ENCODE peak calls at places on chromosomes 3 and 15, in seven cellular contexts. G is transverse colon, B is breast epithelium, K is WTC11, A is fibroblast of pulmonary artery, C is choroid plexus epithelial cell, D is tibial artery. T is an unnamed sample.

GRCh38 chr15:98597666-98598065 is 50.7 kb upstream of the IGF1R start:
- DNase-seq in K (no peak), C (no peak), D (no peak), G (no peak), B (peak; percentile 2), A (no peak), T (peak; percentile 24)

GRCh38 chr3:55329849-55330248 is 157.3 kb downstream of the WNT5A start:
- DNase-seq in A (peak; percentile 81), C (peak; percentile 95), B (no peak), D (no peak), K (no peak), G (no peak), T (peak; percentile 82)

GRCh38 chr15:88913017-88913849 is at the start of gene MFGE8:
- DNase-seq in B (peak; percentile 82), D (peak; percentile 92), A (peak; percentile 68), G (peak; percentile 69), K (peak; percentile 92), C (peak; percentile 74), T (peak; percentile 80)

GRCh38 chr3:33146791-33147445 is 33.1 kb downstream of the CRTAP start:
- DNase-seq in K (no peak), B (no peak), C (peak; percentile 76), D (no peak), A (peak; percentile 49), G (no peak), T (peak; percentile 21)

GRCh38 chr3:120741837-120742197 is 499 bp downstream of the RABL3 start:
- DNase-seq in A (peak; percentile 51), K (no peak), B (no peak), D (no peak), C (no peak), G (no peak), T (no peak)

GRCh38 chr3:32703491-32703968 is 18.5 kb downstream of the CNOT10 start:
- DNase-seq in G (no peak), K (no peak), D (no peak), A (peak; percentile 29), B (no peak), C (peak; percentile 65), T (no peak)

GRCh38 chr3:61568127-61568526 is 6.8 kb downstream of the PTPRG start:
- DNase-seq in B (no peak), C (no peak), G (no peak), D (no peak), A (no peak), K (no peak), T (no peak)

GRCh38 chr3:15211934-15212333 is 5.9 kb downstream of the CAPN7 start:
- DNase-seq in A (no peak), D (no peak), C (no peak), G (no peak), B (no peak), K (no peak), T (no peak)

GRCh38 chr3:25465266-25465860 is 37.3 kb downstream of the RARB start:
- DNase-seq in B (no peak), K (no peak), A (no peak), G (no peak), D (no peak), C (no peak), T (no peak)

GRCh38 chr3:47162695-47163022 is 1.3 kb downstream of the SETD2 start:
- DNase-seq in K (no peak), D (no peak), A (peak; percentile 11), G (no peak), B (no peak), C (peak; percentile 24), T (peak; percentile 20)

GRCh38 chr15:85137507-85138175 is 156.0 kb downstream of the PDE8A start:
- DNase-seq in B (no peak), D (no peak), K (no peak), G (no peak), A (no peak), C (no peak), T (no peak)

GRCh38 chr3:159857840-159858239 is 130.8 kb upstream of the IL12A start:
- DNase-seq in D (no peak), K (no peak), C (no peak), B (no peak), A (no peak), G (no peak), T (no peak)

GRCh38 chr3:191087391-191087790 is 111.7 kb upstream of the OSTN start:
- DNase-seq in G (no peak), K (no peak), C (no peak), B (no peak), A (no peak), D (no peak), T (no peak)

GRCh38 chr3:187968883-187969580 is 184.9 kb upstream of the LPP start:
- DNase-seq in D (no peak), B (peak; percentile 45), G (no peak), C (peak; percentile 93), K (no peak), A (peak; percentile 84), T (peak; percentile 78)

GRCh38 chr15:70133296-70133695 is 35.6 kb upstream of the TLE3 start:
- DNase-seq in K (no peak), D (no peak), B (no peak), A (no peak), G (no peak), C (no peak), T (no peak)

GRCh38 chr3:136276049-136276755 is 26.1 kb downstream of the PCCB start:
- DNase-seq in D (no peak), B (no peak), G (no peak), C (peak; percentile 31), K (no peak), A (no peak), T (no peak)

GRCh38 chr15:68482246-68482645 is 50.3 kb upstream of the ITGA11 start:
- DNase-seq in K (no peak), C (no peak), B (no peak), G (no peak), A (no peak), D (no peak), T (no peak)

GRCh38 chr15:75594276-75594675 is 15.2 kb upstream of the PTPN9 start:
- DNase-seq in C (no peak), A (no peak), G (no peak), K (no peak), D (peak; percentile 27), B (no peak), T (no peak)

GRCh38 chr15:34358367-34358766 is 8.6 kb downstream of the LPCAT4 start:
- DNase-seq in A (no peak), K (no peak), B (no peak), D (no peak), C (peak; percentile 55), G (no peak), T (no peak)
- TF ChIP-seq CTCF in A (peak; percentile 33), K (no peak), B (no peak), D (no peak), C (peak; percentile 59), G (no peak), T (peak; percentile 17)

GRCh38 chr3:157906627-157907026 is 199.6 kb downstream of the SHOX2 start:
- DNase-seq in A (peak; percentile 13), B (no peak), D (no peak), K (no peak), G (no peak), C (peak; percentile 41), T (peak; percentile 33)
- TF ChIP-seq CTCF in A (no peak), B (no peak), D (no peak), K (no peak), G (no peak), C (peak; percentile 45), T (no peak)

GRCh38 chr3:23760325-23760724 is 45.4 kb upstream of the UBE2E1 start:
- DNase-seq in A (no peak), G (no peak), D (no peak), K (no peak), B (no peak), C (no peak), T (no peak)
- TF ChIP-seq CTCF in A (peak; percentile 8), G (no peak), D (no peak), K (no peak), B (no peak), C (no peak), T (no peak)

GRCh38 chr3:97967966-97968365 is 4.3 kb downstream of the RIOX2 start:
- DNase-seq in C (no peak), G (no peak), B (no peak), D (no peak), K (peak; percentile 52), A (no peak), T (no peak)
- TF ChIP-seq CTCF in C (peak; percentile 30), G (no peak), B (peak; percentile 26), D (no peak), K (no peak), A (no peak), T (no peak)

GRCh38 chr3:179068779-179069530 is 2.7 kb downstream of the ZMAT3 start:
- DNase-seq in G (peak; percentile 19), B (no peak), D (no peak), A (peak; percentile 39), C (peak; percentile 41), K (no peak), T (peak; percentile 47)
- TF ChIP-seq CTCF in G (no peak), B (no peak), D (no peak), A (peak; percentile 46), C (peak; percentile 48), K (no peak), T (peak; percentile 45)

DNA sequence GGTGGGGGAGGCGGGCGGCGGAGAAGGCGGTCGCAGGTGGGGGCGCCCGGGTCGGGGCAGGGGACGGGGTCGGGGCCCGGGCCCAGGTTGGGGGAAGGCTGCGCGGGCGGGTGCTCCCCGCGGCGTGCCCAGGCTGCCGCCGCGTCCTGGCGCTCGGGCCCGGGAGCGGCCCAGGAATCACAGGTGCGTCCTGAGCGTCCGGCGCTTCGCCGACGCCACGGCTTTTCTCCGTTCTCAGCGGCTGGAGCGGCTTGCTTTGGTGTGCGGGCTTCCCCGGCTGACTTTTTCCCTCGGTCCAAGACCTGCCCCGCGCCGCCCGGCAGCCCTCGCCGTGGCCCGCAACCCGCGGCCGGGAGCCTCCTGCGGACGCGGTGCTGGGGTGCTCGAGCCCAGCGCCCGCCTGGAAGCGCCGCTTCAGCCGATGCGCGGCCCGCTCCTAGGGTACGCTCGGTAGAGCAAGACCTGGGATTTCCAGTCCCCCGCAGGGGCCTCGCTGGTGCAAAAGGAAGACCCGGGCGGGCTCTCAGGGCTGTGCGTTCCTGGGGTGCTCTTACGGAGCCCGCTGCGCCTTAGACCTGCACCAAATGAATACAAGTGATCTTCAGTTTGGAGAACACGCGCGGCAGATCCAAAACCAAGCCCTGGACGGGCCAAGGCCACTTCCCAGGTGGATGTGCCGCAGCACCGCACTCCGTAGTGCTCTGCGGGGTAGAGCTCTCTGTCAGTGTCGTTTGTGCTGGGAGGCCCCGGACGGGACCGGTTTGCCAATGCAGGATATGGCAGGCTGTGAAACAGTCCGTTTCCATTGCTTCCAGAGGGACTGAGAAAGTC is 639 bp downstream of the NIPA1 start:
- DNase-seq in K (peak; percentile 53), B (no peak), G (peak; percentile 30), A (peak; percentile 17), C (peak; percentile 36), D (peak; percentile 64), T (peak; percentile 28)
- TF ChIP-seq CTCF in K (no peak), B (no peak), G (no peak), A (no peak), C (no peak), D (no peak), T (no peak)